ENCODE peak calls at places on chromosomes 4 and X, in four cellular contexts. S is H1, O is HCT116, V is HepG2. H is an unnamed sample.

GRCh38 chrX:19440713-19441112 is 74.6 kb downstream of the MAP3K15 start:
- DNase-seq in S (no peak), O (no peak), V (no peak), H (no peak)

GRCh38 chr4:87414806-87415205 is 7.6 kb upstream of the NUDT9 start:
- DNase-seq in S (no peak), O (no peak), V (no peak), H (no peak)

GRCh38 chr4:113052379-113052951 is 3.0 kb downstream of the ANK2 start:
- DNase-seq in S (no peak), O (no peak), V (no peak), H (no peak)

GRCh38 chrX:147953976-147954375 is 27.2 kb upstream of the FMR1NB start:
- DNase-seq in S (no peak), O (no peak), V (no peak), H (no peak)

GRCh38 chr4:95355021-95355420 is 193.8 kb downstream of the UNC5C start:
- DNase-seq in S (no peak), O (no peak), V (no peak), H (no peak)

GRCh38 chr4:3415471-3416141 is 26.2 kb upstream of the HGFAC start:
- DNase-seq in S (no peak), O (no peak), V (no peak), H (no peak)

GRCh38 chrX:40279762-40280161 is 182.0 kb upstream of the BCOR start:
- DNase-seq in S (no peak), O (no peak), V (no peak), H (no peak)

GRCh38 chr4:88217169-88217568 is 58.7 kb upstream of the ABCG2 start:
- DNase-seq in S (no peak), O (no peak), V (peak), H (peak)

GRCh38 chr4:93199492-93199891 is 629.1 kb upstream of the ATOH1 start:
- DNase-seq in S (peak), O (peak), V (peak), H (peak)

GRCh38 chrX:13404364-13404763 is 84.5 kb upstream of the ATXN3L start:
- DNase-seq in S (no peak), O (no peak), V (no peak), H (no peak)

GRCh38 chr4:95023110-95023509 is 265.4 kb downstream of the BMPR1B start:
- DNase-seq in S (no peak), O (no peak), V (no peak), H (no peak)

GRCh38 chr4:78599147-78599546 is 47.6 kb downstream of the ANXA3 start:
- DNase-seq in S (no peak), O (no peak), V (no peak), H (no peak)

GRCh38 chr4:78603384-78603783 is 51.8 kb downstream of the ANXA3 start:
- DNase-seq in S (no peak), O (no peak), V (no peak), H (no peak)

GRCh38 chr4:78601013-78601412 is 49.4 kb downstream of the ANXA3 start:
- DNase-seq in S (no peak), O (no peak), V (no peak), H (no peak)

GRCh38 chr4:78602334-78602733 is 50.8 kb downstream of the ANXA3 start:
- DNase-seq in S (no peak), O (no peak), V (no peak), H (no peak)

DNA sequence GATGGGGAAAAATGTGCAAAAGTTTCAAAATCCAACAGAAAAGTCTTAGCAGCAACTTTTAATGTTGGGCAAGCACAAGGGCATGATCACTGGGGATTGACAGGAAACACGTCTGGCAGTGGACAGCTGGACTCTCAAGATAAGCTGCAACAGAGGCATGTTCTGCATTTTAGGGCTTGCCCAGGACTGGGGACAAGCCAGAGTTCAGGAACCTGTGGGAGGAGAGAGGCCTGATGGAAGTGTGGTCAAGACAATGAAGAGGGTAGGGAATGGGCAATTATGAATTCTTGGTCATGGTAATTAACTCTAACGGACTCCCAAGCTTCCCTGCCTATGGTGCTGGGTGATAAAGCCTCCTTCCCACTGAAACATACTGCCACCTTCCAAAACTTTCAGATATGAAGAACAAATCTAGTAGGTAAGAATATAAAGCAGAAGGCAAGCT is 48.4 kb downstream of the ANXA3 start:
- DNase-seq in S (no peak), O (no peak), V (no peak), H (no peak)
- TF ChIP-seq JUND in S (no peak), O (no peak), V (no peak), H (no peak)

GRCh38 chr4:66929748-66930147 is 615.6 kb downstream of the CENPC start:
- DNase-seq in S (no peak), O (no peak), V (no peak), H (no peak)
- TF ChIP-seq JUND in S (no peak), O (no peak), V (no peak), H (no peak)

GRCh38 chrX:316351-317325 is 2.0 kb downstream of the GTPBP6 start:
- DNase-seq in S (no peak), O (no peak), V (no peak), H (no peak)
- TF ChIP-seq JUND in S (no peak), O (no peak), V (no peak), H (no peak)

GRCh38 chr4:150779707-150780106 is 197.8 kb downstream of the MAB21L2 start:
- DNase-seq in S (no peak), O (no peak), V (no peak), H (no peak)
- TF ChIP-seq JUND in S (no peak), O (no peak), V (no peak), H (no peak)

DNA sequence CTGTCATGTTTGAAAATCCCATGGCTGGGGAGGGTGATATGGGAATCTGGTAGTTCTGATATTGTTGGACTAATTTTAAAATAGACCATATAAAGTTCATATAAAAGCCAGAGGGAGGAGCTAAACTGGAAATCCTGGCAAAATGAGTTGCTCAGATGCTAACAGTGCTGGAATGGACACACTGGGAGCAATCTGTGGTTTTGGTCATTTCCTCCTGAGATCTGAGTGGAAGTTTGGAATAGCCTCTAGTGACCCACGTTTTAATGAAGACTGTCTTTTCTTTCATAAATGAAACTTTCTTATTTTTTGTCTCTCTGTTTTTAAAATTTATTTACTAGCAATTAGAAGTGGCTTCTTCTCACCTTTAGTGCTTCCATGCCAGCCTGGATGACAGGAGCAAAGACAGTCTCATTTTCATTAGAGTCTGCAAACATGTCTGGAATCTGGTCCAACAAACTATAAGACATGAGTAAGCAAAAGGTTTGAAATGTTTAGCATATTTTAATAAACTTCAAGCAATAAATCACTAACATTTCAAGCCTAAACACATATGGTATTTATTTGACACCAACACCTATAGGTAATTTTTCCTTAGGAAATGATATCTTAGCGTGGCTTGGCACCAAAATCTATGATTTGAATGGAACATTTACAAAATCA is 66.6 kb downstream of the METTL14 start:
- DNase-seq in S (no peak), O (no peak), V (no peak), H (no peak)
- TF ChIP-seq JUND in S (no peak), O (no peak), V (no peak), H (peak)

DNA sequence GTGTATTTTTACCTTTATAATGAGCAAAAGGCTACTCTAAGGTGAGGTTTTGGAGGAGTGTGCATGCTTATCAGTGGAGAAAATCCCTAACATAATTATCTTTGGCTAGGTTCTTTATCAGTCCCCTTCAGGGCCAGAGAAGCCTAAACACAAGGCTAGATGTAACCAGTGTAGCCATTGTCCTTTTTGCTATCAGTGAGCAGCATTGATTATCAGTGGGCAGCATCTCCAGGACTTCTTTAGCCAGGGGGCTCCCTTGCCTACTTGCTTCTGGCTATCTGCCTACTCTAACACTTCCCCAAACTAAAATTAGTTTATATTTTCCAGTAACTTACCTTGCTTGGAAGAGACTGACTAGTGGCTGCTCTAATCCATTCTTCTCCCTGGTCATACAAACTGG is 595.6 kb downstream of the TRAM1L1 start:
- DNase-seq in S (no peak), O (no peak), V (no peak), H (no peak)
- TF ChIP-seq JUND in S (no peak), O (no peak), V (no peak), H (no peak)

DNA sequence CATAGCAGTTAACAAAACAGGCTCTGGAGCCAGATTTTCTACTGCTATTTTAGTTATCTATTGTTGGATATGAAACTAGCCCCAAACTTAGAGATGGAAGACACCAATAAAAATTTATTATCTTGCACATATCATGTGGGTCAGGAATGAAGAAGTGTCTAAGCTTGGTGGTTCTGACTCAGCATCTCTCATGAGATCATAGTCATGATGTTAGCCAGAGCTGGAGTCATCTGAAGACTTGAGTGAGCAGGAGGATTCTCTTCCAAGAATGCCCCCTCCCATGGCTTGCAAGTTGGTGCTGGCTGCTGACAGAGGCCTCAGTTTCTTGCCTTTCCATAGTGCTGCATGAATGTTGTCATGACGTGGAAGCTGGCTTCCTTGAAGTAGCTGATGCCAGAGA is 68.2 kb upstream of the TAPT1 start:
- DNase-seq in S (no peak), O (no peak), V (no peak), H (no peak)
- TF ChIP-seq JUND in S (no peak), O (no peak), V (no peak), H (no peak)

H was measured in T47D.